ENCODE peak calls at places on chromosome 13, in ten cellular contexts. N is cardiac fibroblast, G is gastrocnemius medialis, M is colonic mucosa, I is fibroblast of lung, Z is choroid plexus epithelial cell, K is GM06990, H is fibroblast of villous mesenchyme, U is heart left ventricle, P is ascending aorta. S is an unnamed sample.

GRCh38 chr13:110133425-110134235 is 173.3 kb downstream of the COL4A1 start:
- DNase-seq in H (no peak), N (no peak), Z (no peak), K (no peak), I (no peak), M (no peak), G (no peak), U (no peak), P (no peak), S (no peak)

GRCh38 chr13:86572115-86572514 is 772.9 kb upstream of the SLITRK6 start:
- DNase-seq in Z (peak), H (no peak), I (peak), N (peak), U (no peak), M (no peak), K (no peak), P (no peak), G (no peak), S (no peak)

GRCh38 chr13:20431687-20432384 is 93.8 kb downstream of the CRYL1 start:
- DNase-seq in H (no peak), Z (no peak), I (no peak), P (no peak), U (no peak), K (no peak), N (no peak), G (no peak), M (no peak), S (no peak)

GRCh38 chr13:79782541-79783216 is 301.7 kb downstream of the NDFIP2 start:
- DNase-seq in I (peak), Z (peak), P (no peak), U (peak), H (peak), K (no peak), G (no peak), M (peak), N (peak), S (no peak)

GRCh38 chr13:51058461-51059167 is 52.5 kb downstream of the C13orf42 start:
- DNase-seq in K (no peak), N (no peak), P (no peak), Z (peak), M (no peak), H (no peak), U (no peak), I (no peak), G (no peak), S (no peak)

GRCh38 chr13:51269039-51269438 is 46.8 kb downstream of the FAM124A start:
- DNase-seq in N (peak), M (no peak), G (no peak), P (no peak), Z (peak), U (no peak), H (peak), I (peak), K (no peak), S (peak)

GRCh38 chr13:99733346-99733745 is 232.1 kb downstream of the TM9SF2 start:
- DNase-seq in G (no peak), N (no peak), U (no peak), I (no peak), P (no peak), Z (no peak), K (no peak), H (no peak), M (no peak), S (no peak)

GRCh38 chr13:74529968-74530367 is 395.8 kb upstream of the KLF12 start:
- DNase-seq in Z (peak), M (no peak), P (no peak), G (no peak), N (no peak), K (no peak), U (no peak), I (no peak), H (no peak), S (no peak)

GRCh38 chr13:34748078-34748477 is 194.0 kb upstream of the NBEA start:
- DNase-seq in I (peak), P (peak), K (no peak), G (no peak), U (peak), N (peak), M (peak), H (peak), Z (peak), S (no peak)

GRCh38 chr13:90414691-90415596 is 932.5 kb upstream of the MIR17HG start:
- DNase-seq in H (peak), G (no peak), N (peak), U (no peak), I (peak), K (no peak), Z (peak), M (no peak), P (no peak), S (peak)

GRCh38 chr13:51303063-51303552 is 36.4 kb upstream of the SERPINE3 start:
- DNase-seq in M (no peak), Z (no peak), K (no peak), H (no peak), P (no peak), I (no peak), U (no peak), G (no peak), N (no peak), S (no peak)

GRCh38 chr13:41917641-41918040 is 43.3 kb downstream of the VWA8 start:
- DNase-seq in I (peak), P (no peak), K (no peak), Z (peak), H (peak), G (no peak), M (no peak), N (peak), U (no peak), S (no peak)

DNA sequence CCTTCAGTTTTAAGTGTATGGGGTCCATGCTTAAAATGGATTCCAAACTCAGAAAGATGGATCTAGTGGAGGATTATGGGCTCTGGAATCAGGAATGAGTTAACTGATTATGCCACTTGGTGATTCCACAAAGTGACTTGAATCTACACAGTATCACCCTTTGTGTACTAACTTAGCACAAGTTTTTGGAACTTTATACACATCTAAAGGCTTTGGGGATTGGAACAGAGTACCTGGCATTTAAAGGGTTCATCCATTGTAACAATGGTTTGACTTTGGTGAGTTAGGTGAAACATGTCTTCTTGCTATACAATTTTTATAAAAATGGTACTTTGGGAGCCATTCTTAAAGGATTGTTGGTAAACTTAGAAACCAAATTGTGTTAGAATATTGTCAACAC is 1.1 kb downstream of the RPL21 start:
- DNase-seq in N (no peak), P (no peak), M (no peak), Z (no peak), I (no peak), U (no peak), K (no peak), G (no peak), H (no peak), S (no peak)
- TF ChIP-seq CTCF in N (no peak), P (no peak), M (no peak), Z (no peak), I (no peak), U (no peak), K (no peak), G (no peak), H (no peak), S (no peak)

GRCh38 chr13:49998714-49999624 is 2.1 kb downstream of the TRIM13 start:
- DNase-seq in I (no peak), G (no peak), N (no peak), K (no peak), M (no peak), Z (no peak), U (no peak), P (no peak), H (no peak), S (no peak)
- H3K4me3 ChIP-seq in I (no peak), G (peak), N (no peak), K (no peak), M (peak), Z (peak), U (no peak), P (peak), H (peak), S (peak)

GRCh38 chr13:57763689-57764088 is 132.1 kb downstream of the PCDH17 start:
- DNase-seq in U (no peak), M (no peak), G (no peak), N (no peak), Z (no peak), H (no peak), K (no peak), I (no peak), P (no peak), S (no peak)
- TF ChIP-seq CTCF in U (no peak), M (no peak), G (no peak), N (no peak), Z (no peak), H (no peak), K (no peak), I (no peak), P (no peak), S (no peak)

DNA sequence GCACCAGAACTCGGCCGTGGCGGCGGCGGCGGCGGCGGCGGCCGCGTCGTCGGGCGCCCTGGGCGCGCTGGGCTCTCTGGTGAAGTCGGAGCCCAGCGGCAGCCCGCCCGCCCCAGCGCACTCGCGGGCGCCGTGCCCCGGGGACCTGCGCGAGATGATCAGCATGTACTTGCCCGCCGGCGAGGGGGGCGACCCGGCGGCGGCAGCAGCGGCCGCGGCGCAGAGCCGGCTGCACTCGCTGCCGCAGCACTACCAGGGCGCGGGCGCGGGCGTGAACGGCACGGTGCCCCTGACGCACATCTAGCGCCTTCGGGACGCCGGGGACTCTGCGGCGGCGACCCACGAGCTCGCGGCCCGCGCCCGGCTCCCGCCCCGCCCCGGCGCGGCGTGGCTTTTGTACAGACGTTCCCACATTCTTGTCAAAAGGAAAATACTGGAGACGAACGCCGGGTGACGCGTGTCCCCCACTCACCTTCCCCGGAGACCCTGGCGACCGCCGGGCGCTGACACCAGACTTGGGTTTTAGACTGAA is 1.6 kb downstream of the SOX1 start:
- DNase-seq in N (no peak), G (no peak), K (no peak), P (no peak), Z (no peak), H (no peak), U (no peak), I (no peak), M (no peak), S (no peak)
- H3K4me3 ChIP-seq in N (no peak), G (no peak), K (no peak), P (no peak), Z (no peak), H (no peak), U (no peak), I (no peak), M (no peak), S (no peak)

GRCh38 chr13:98222816-98223215 is 45.7 kb upstream of the RNF113B start:
- DNase-seq in I (no peak), U (no peak), K (no peak), N (no peak), P (no peak), G (no peak), H (no peak), M (no peak), Z (no peak), S (no peak)
- TF ChIP-seq CTCF in I (no peak), U (no peak), K (no peak), N (no peak), P (no peak), G (no peak), H (no peak), M (no peak), Z (no peak), S (no peak)

GRCh38 chr13:87810920-87811344 is 139.8 kb downstream of the SLITRK5 start:
- DNase-seq in H (no peak), P (no peak), M (peak), I (no peak), U (no peak), Z (no peak), K (no peak), N (no peak), G (no peak), S (no peak)
- H3K4me3 ChIP-seq in H (no peak), P (no peak), M (no peak), I (no peak), U (no peak), Z (no peak), K (no peak), N (no peak), G (no peak), S (no peak)

GRCh38 chr13:44818428-44818827 is 170.8 kb downstream of the NUFIP1 start:
- DNase-seq in H (peak), P (no peak), U (no peak), I (no peak), M (no peak), G (no peak), K (no peak), Z (peak), N (peak), S (no peak)
- TF ChIP-seq CTCF in H (peak), P (peak), U (no peak), I (peak), M (no peak), G (no peak), K (peak), Z (peak), N (no peak), S (no peak)

GRCh38 chr13:111980146-111980929 is 86.6 kb upstream of the SOX1 start:
- DNase-seq in I (no peak), K (no peak), M (no peak), N (no peak), U (no peak), P (no peak), Z (no peak), G (no peak), H (no peak), S (no peak)
- H3K4me3 ChIP-seq in I (no peak), K (no peak), M (no peak), N (no peak), U (no peak), P (no peak), Z (no peak), G (no peak), H (no peak), S (no peak)

DNA sequence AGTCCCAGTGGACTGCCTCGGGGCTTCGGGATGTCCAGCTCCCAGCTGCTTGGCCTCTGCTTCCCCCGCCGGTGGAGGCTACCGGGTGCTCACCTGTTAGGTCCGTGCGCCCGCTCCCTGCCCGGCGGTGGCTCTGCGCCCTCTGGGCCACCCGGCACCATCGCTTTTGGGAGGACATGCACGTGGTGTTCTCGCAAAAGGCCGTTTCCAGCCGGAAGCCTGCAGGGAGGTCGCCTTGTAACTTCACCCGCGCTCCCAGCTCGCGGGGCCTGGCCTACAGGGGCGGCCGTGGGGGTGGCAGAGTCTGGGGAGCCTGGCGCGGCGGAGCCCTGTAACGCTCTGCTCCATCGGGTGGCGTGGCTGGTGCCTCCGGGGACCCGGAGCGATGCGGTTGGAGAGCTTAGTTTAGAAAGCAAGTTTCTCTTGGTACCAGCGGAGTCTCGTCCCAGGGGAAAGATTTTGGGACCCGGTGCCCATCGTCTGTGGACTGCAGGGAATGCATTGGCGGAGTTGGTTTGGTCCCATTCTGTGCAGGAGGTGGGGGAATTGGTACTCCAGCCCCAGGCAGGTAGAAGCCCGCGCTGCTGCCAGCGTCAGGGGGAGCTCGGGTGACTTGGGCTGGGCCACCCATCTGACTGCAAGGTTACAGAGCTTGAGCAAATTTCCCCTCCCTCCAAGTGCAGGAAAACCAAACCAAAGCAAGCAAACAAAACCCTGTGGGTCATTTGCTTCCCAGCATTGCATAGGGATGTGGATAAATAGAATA is 673 bp downstream of the SPATA13 start:
- DNase-seq in M (peak), H (no peak), K (no peak), I (peak), Z (no peak), N (no peak), P (peak), G (no peak), U (no peak), S (no peak)
- TF ChIP-seq CTCF in M (no peak), H (no peak), K (no peak), I (no peak), Z (no peak), N (no peak), P (no peak), G (no peak), U (no peak), S (no peak)

GRCh38 chr13:47211106-47211505 is 314.3 kb upstream of the HTR2A start:
- DNase-seq in K (no peak), G (no peak), N (peak), U (no peak), M (no peak), H (peak), I (no peak), P (no peak), Z (peak), S (peak)
- H3K4me3 ChIP-seq in K (no peak), G (no peak), N (no peak), U (no peak), M (no peak), H (no peak), I (no peak), P (no peak), Z (no peak), S (no peak)